ENCODE peak calls at places on chromosomes 3 and 15, in five cellular contexts. E is MM.1S, U is keratinocyte, J is psoas muscle, T is cardiac fibroblast. Z is an unnamed sample.
A peak's percentile ranks its signal among the peaks of the same experiment; 100 is the strongest.

GRCh38 chr15:81254277-81255265 is 57.9 kb downstream of the IL16 start:
- DNase-seq in J (no peak), E (no peak), T (peak; percentile 38), U (no peak), Z (no peak)

GRCh38 chr3:177816667-177817208 is 619.5 kb upstream of the TBL1XR1 start:
- DNase-seq in T (peak; percentile 97), E (peak; percentile 15), J (no peak), U (peak; percentile 38), Z (peak; percentile 86)

GRCh38 chr3:102189564-102190339 is 245.1 kb upstream of the ZPLD1 start:
- DNase-seq in T (peak; percentile 57), U (peak; percentile 50), E (no peak), J (no peak), Z (no peak)

GRCh38 chr3:13111874-13112520 is 38.8 kb upstream of the IQSEC1 start:
- DNase-seq in E (no peak), J (no peak), U (no peak), T (no peak), Z (no peak)

GRCh38 chr3:147915057-147915456 is 505.9 kb downstream of the ZIC1 start:
- DNase-seq in E (no peak), J (no peak), T (peak; percentile 29), U (no peak), Z (peak; percentile 34)

GRCh38 chr3:49723301-49723630 is 485 bp downstream of the GMPPB start:
- DNase-seq in E (peak; percentile 73), T (peak; percentile 45), U (no peak), J (peak; percentile 68), Z (no peak)

GRCh38 chr15:87863152-87863551 is 393.4 kb downstream of the NTRK3 start:
- DNase-seq in E (no peak), T (peak; percentile 17), J (no peak), U (no peak), Z (no peak)

GRCh38 chr3:16494906-16495580 is 18.5 kb downstream of the RFTN1 start:
- DNase-seq in J (no peak), E (no peak), T (no peak), U (no peak), Z (no peak)

GRCh38 chr15:47439146-47439869 is 278.0 kb upstream of the SEMA6D start:
- DNase-seq in U (no peak), J (no peak), T (peak; percentile 46), E (no peak), Z (no peak)

GRCh38 chr3:188510366-188510765 is 356.4 kb downstream of the LPP start:
- DNase-seq in T (peak; percentile 70), U (no peak), J (no peak), E (no peak), Z (peak; percentile 76)

GRCh38 chr15:77525907-77526581 is 105.4 kb downstream of the HMG20A start:
- DNase-seq in J (no peak), E (no peak), T (no peak), U (no peak), Z (no peak)

GRCh38 chr15:65991721-65992472 is 122.6 kb downstream of the RAB11A start:
- DNase-seq in J (no peak), U (no peak), T (no peak), E (no peak), Z (no peak)

GRCh38 chr3:52197842-52198625 is at the start of gene ALAS1:
- DNase-seq in U (peak; percentile 70), J (peak; percentile 93), E (peak; percentile 95), T (peak; percentile 87), Z (peak; percentile 62)
- H3K4me3 ChIP-seq in U (peak within 1 kb of the TSS; percentile 92), J (peak within 1 kb of the TSS; percentile 100), E (peak within 1 kb of the TSS; percentile 82), T (peak within 1 kb of the TSS; percentile 88), Z (peak within 1 kb of the TSS; percentile 94)

GRCh38 chr3:111666041-111666735 is 71.0 kb upstream of the ZBED2 start:
- DNase-seq in J (no peak), E (no peak), T (peak; percentile 28), U (no peak), Z (no peak)

GRCh38 chr3:111668912-111669488 is 73.9 kb upstream of the ZBED2 start:
- DNase-seq in J (no peak), U (no peak), T (peak; percentile 78), E (peak; percentile 58), Z (no peak)

GRCh38 chr3:111667170-111667569 is 72.0 kb upstream of the ZBED2 start:
- DNase-seq in U (no peak), J (no peak), T (no peak), E (no peak), Z (no peak)

GRCh38 chr3:111668321-111668720 is 73.2 kb upstream of the ZBED2 start:
- DNase-seq in J (no peak), U (no peak), E (no peak), T (no peak), Z (no peak)

GRCh38 chr3:111667621-111668239 is 72.6 kb upstream of the ZBED2 start:
- DNase-seq in T (peak; percentile 47), U (no peak), E (peak; percentile 96), J (peak; percentile 21), Z (no peak)
- H3K4me3 ChIP-seq in T (no peak overlapping the region), U (no peak overlapping the region), E (no peak overlapping the region), J (no peak overlapping the region), Z (no peak overlapping the region)

GRCh38 chr3:184337981-184338380 is 581 bp downstream of the FAM131A start:
- DNase-seq in U (no peak), E (no peak), J (no peak), T (no peak), Z (no peak)

GRCh38 chr3:184338538-184338945 is 1.1 kb downstream of the FAM131A start:
- DNase-seq in T (peak; percentile 91), U (no peak), E (no peak), J (peak; percentile 85), Z (no peak)

GRCh38 chr3:184337315-184337714 is at the start of gene FAM131A:
- DNase-seq in T (no peak), J (peak; percentile 66), U (no peak), E (no peak), Z (no peak)

GRCh38 chr3:184336484-184337230 is 743 bp upstream of the FAM131A start:
- DNase-seq in T (peak; percentile 80), J (no peak), U (no peak), E (no peak), Z (no peak)

GRCh38 chr3:184339016-184339415 is 1.6 kb downstream of the FAM131A start:
- DNase-seq in T (no peak), J (no peak), U (no peak), E (no peak), Z (no peak)
- H3K4me3 ChIP-seq in T (peak overlapping the region; percentile 49), J (peak overlapping the region; percentile 79), U (peak overlapping the region; percentile 16), E (no peak overlapping the region), Z (peak overlapping the region; percentile 57)

DNA sequence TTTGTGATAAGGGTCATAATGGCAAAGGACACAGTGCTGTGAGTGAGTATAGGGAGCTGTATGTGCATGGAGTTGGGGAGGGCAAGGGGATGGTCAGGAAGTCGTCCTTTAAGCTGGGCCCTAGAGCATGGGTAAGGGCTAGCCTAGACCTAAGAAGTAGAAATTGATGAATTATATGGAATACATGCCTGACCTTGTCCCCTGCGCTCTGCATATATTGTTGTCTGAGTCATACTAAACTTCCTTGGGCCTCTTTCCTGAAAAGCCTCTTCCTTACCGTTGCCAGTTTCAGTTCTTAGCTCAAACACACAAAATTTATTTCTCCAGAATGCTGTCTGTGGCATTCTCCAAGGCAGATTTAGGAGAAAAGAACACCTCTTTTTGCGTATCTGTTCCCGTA is 4.6 kb downstream of the SNRK start:
- DNase-seq in U (no peak), J (no peak), T (peak; percentile 47), E (no peak), Z (no peak)
- H3K4me3 ChIP-seq in U (peak overlapping the region; percentile 47), J (peak overlapping the region; percentile 80), T (peak overlapping the region; percentile 13), E (no peak overlapping the region), Z (no peak overlapping the region)

Z was measured in astrocyte of the cerebellum.